ENCODE peak calls at places on chromosomes 6 and 20, in eight cellular contexts. One of them, this sample, is unnamed.

GRCh38 chr20:37308098-37309050 is 18.9 kb downstream of the MANBAL start:
- DNase-seq in epithelial cell of esophagus: peak; percentile 84
- DNase-seq in AG08395: no peak
- DNase-seq in H7: no peak
- DNase-seq in heart right ventricle: peak; percentile 30
- DNase-seq in hippocampal formation: no peak
- DNase-seq in T47D: no peak
- DNase-seq in kidney: no peak
- DNase-seq in this sample: peak; percentile 76

GRCh38 chr6:31446481-31446880 is 43.1 kb downstream of the MICA start:
- DNase-seq in H7: no peak
- DNase-seq in AG08395: no peak
- DNase-seq in hippocampal formation: no peak
- DNase-seq in kidney: no peak
- DNase-seq in epithelial cell of esophagus: peak; percentile 15
- DNase-seq in T47D: no peak
- DNase-seq in heart right ventricle: no peak
- DNase-seq in this sample: no peak

GRCh38 chr6:166561766-166562165 is 24.7 kb downstream of the RAMACL start:
- DNase-seq in AG08395: peak; percentile 84
- DNase-seq in H7: no peak
- DNase-seq in epithelial cell of esophagus: no peak
- DNase-seq in T47D: no peak
- DNase-seq in kidney: no peak
- DNase-seq in heart right ventricle: no peak
- DNase-seq in hippocampal formation: no peak
- DNase-seq in this sample: no peak

GRCh38 chr6:157397660-157398059 is 16.7 kb downstream of the ZDHHC14 start:
- DNase-seq in H7: peak; percentile 35
- DNase-seq in epithelial cell of esophagus: no peak
- DNase-seq in kidney: no peak
- DNase-seq in heart right ventricle: no peak
- DNase-seq in T47D: no peak
- DNase-seq in hippocampal formation: no peak
- DNase-seq in AG08395: no peak
- DNase-seq in this sample: no peak

GRCh38 chr20:25859649-25860530 is 163.2 kb upstream of the ZNF337 start:
- DNase-seq in hippocampal formation: peak; percentile 58
- DNase-seq in H7: peak; percentile 68
- DNase-seq in kidney: peak; percentile 90
- DNase-seq in heart right ventricle: peak; percentile 79
- DNase-seq in epithelial cell of esophagus: peak; percentile 43
- DNase-seq in T47D: peak; percentile 78
- DNase-seq in AG08395: peak; percentile 44
- DNase-seq in this sample: no peak

GRCh38 chr6:17601389-17601703 is 1.2 kb downstream of the FAM8A1 start:
- DNase-seq in heart right ventricle: no peak
- DNase-seq in epithelial cell of esophagus: no peak
- DNase-seq in AG08395: no peak
- DNase-seq in hippocampal formation: no peak
- DNase-seq in H7: no peak
- DNase-seq in T47D: no peak
- DNase-seq in kidney: no peak
- DNase-seq in this sample: no peak

GRCh38 chr6:107665386-107665785 is 158.7 kb downstream of the SCML4 start:
- DNase-seq in kidney: no peak
- DNase-seq in T47D: no peak
- DNase-seq in heart right ventricle: no peak
- DNase-seq in AG08395: peak; percentile 49
- DNase-seq in H7: no peak
- DNase-seq in hippocampal formation: no peak
- DNase-seq in epithelial cell of esophagus: no peak
- DNase-seq in this sample: no peak

GRCh38 chr6:140041571-140042332 is 667.3 kb upstream of the CITED2 start:
- DNase-seq in heart right ventricle: no peak
- DNase-seq in AG08395: no peak
- DNase-seq in T47D: no peak
- DNase-seq in epithelial cell of esophagus: no peak
- DNase-seq in hippocampal formation: no peak
- DNase-seq in H7: no peak
- DNase-seq in kidney: no peak
- DNase-seq in this sample: no peak

GRCh38 chr6:159788757-159789376 is 535 bp downstream of the TCP1 start:
- DNase-seq in heart right ventricle: peak; percentile 17
- DNase-seq in hippocampal formation: no peak
- DNase-seq in H7: peak; percentile 61
- DNase-seq in T47D: peak; percentile 24
- DNase-seq in epithelial cell of esophagus: peak; percentile 38
- DNase-seq in kidney: peak; percentile 84
- DNase-seq in AG08395: peak; percentile 41
- DNase-seq in this sample: peak; percentile 41

GRCh38 chr6:52610745-52611355 is 34.0 kb upstream of the TRAM2 start:
- DNase-seq in hippocampal formation: no peak
- DNase-seq in T47D: no peak
- DNase-seq in AG08395: no peak
- DNase-seq in epithelial cell of esophagus: peak; percentile 75
- DNase-seq in H7: no peak
- DNase-seq in kidney: no peak
- DNase-seq in heart right ventricle: no peak
- DNase-seq in this sample: peak; percentile 72

GRCh38 chr6:12436224-12436623 is 146.1 kb downstream of the EDN1 start:
- DNase-seq in heart right ventricle: no peak
- DNase-seq in H7: no peak
- DNase-seq in T47D: no peak
- DNase-seq in hippocampal formation: no peak
- DNase-seq in AG08395: no peak
- DNase-seq in epithelial cell of esophagus: no peak
- DNase-seq in kidney: no peak
- DNase-seq in this sample: no peak

GRCh38 chr20:11921326-11921725 is 3.6 kb downstream of the BTBD3 start:
- DNase-seq in T47D: no peak
- DNase-seq in kidney: no peak
- DNase-seq in epithelial cell of esophagus: peak; percentile 24
- DNase-seq in hippocampal formation: no peak
- DNase-seq in AG08395: no peak
- DNase-seq in heart right ventricle: no peak
- DNase-seq in H7: no peak
- DNase-seq in this sample: no peak

GRCh38 chr6:106134906-106135634 is 48.9 kb downstream of the PRDM1 start:
- DNase-seq in epithelial cell of esophagus: peak; percentile 72
- DNase-seq in kidney: no peak
- DNase-seq in T47D: no peak
- DNase-seq in H7: no peak
- DNase-seq in heart right ventricle: no peak
- DNase-seq in AG08395: peak; percentile 85
- DNase-seq in hippocampal formation: no peak
- DNase-seq in this sample: peak; percentile 82

GRCh38 chr6:121158438-121158837 is 175.8 kb downstream of the TBC1D32 start:
- DNase-seq in kidney: no peak
- DNase-seq in epithelial cell of esophagus: no peak
- DNase-seq in H7: no peak
- DNase-seq in heart right ventricle: no peak
- DNase-seq in T47D: no peak
- DNase-seq in hippocampal formation: no peak
- DNase-seq in AG08395: no peak
- DNase-seq in this sample: no peak

GRCh38 chr6:127162808-127163207 is 44.3 kb downstream of the RSPO3 start:
- DNase-seq in H7: no peak
- DNase-seq in T47D: no peak
- DNase-seq in AG08395: no peak
- DNase-seq in hippocampal formation: no peak
- DNase-seq in heart right ventricle: no peak
- DNase-seq in kidney: no peak
- DNase-seq in epithelial cell of esophagus: no peak
- DNase-seq in this sample: no peak

GRCh38 chr6:43742931-43743632 is 26.9 kb upstream of the VEGFA start:
- DNase-seq in T47D: no peak
- DNase-seq in epithelial cell of esophagus: no peak
- DNase-seq in kidney: no peak
- DNase-seq in heart right ventricle: no peak
- DNase-seq in hippocampal formation: no peak
- DNase-seq in H7: peak; percentile 4
- DNase-seq in AG08395: no peak
- DNase-seq in this sample: no peak

GRCh38 chr6:31963921-31964320 is 4.9 kb downstream of the SKIC2 start:
- DNase-seq in T47D: no peak
- DNase-seq in H7: no peak
- DNase-seq in hippocampal formation: no peak
- DNase-seq in epithelial cell of esophagus: no peak
- DNase-seq in kidney: no peak
- DNase-seq in AG08395: no peak
- DNase-seq in heart right ventricle: no peak
- DNase-seq in this sample: no peak

GRCh38 chr6:44494011-44494501 is 106.5 kb downstream of the CDC5L start:
- DNase-seq in hippocampal formation: no peak
- DNase-seq in H7: no peak
- DNase-seq in heart right ventricle: no peak
- DNase-seq in epithelial cell of esophagus: peak; percentile 81
- DNase-seq in AG08395: peak; percentile 76
- DNase-seq in kidney: no peak
- DNase-seq in T47D: peak; percentile 43
- DNase-seq in this sample: peak; percentile 36

GRCh38 chr6:7169296-7169721 is 61.5 kb downstream of the RREB1 start:
- DNase-seq in hippocampal formation: no peak
- DNase-seq in H7: no peak
- DNase-seq in epithelial cell of esophagus: no peak
- DNase-seq in AG08395: peak; percentile 35
- DNase-seq in kidney: peak; percentile 92
- DNase-seq in T47D: no peak
- DNase-seq in heart right ventricle: peak; percentile 63
- DNase-seq in this sample: no peak

GRCh38 chr6:77019081-77019480 is 444.2 kb downstream of the HTR1B start:
- DNase-seq in AG08395: no peak
- DNase-seq in hippocampal formation: no peak
- DNase-seq in heart right ventricle: no peak
- DNase-seq in H7: no peak
- DNase-seq in epithelial cell of esophagus: no peak
- DNase-seq in kidney: no peak
- DNase-seq in T47D: no peak
- DNase-seq in this sample: no peak

GRCh38 chr6:5996701-5997419 is 9.9 kb downstream of the NRN1 start:
- DNase-seq in epithelial cell of esophagus: peak; percentile 20
- DNase-seq in heart right ventricle: peak; percentile 8
- DNase-seq in H7: peak; percentile 84
- DNase-seq in T47D: no peak
- DNase-seq in kidney: no peak
- DNase-seq in hippocampal formation: no peak
- DNase-seq in AG08395: peak; percentile 73
- DNase-seq in this sample: no peak

GRCh38 chr20:32678948-32679347 is 5.2 kb upstream of the C20orf203 start:
- DNase-seq in H7: no peak
- DNase-seq in T47D: no peak
- DNase-seq in epithelial cell of esophagus: no peak
- DNase-seq in kidney: peak; percentile 35
- DNase-seq in heart right ventricle: peak; percentile 55
- DNase-seq in hippocampal formation: peak; percentile 55
- DNase-seq in AG08395: peak; percentile 87
- DNase-seq in this sample: no peak